ENCODE peak calls at places on chromosomes 3 and 15, in six cellular contexts. T is heart right ventricle, H is fibroblast of lung, Z is hepatocyte, O is uterus, E is sigmoid colon. L is an unnamed sample.

GRCh38 chr15:56759450-56759845 is 26.1 kb upstream of the ZNF280D start:
- DNase-seq in T (peak; percentile 32), H (peak; percentile 92), Z (no peak), O (peak; percentile 51), E (peak; percentile 77), L (peak; percentile 59)

GRCh38 chr15:80266113-80266512 is 14.1 kb upstream of the CTXND1 start:
- DNase-seq in T (no peak), H (no peak), Z (no peak), O (no peak), E (no peak), L (no peak)

GRCh38 chr15:81274932-81275341 is 49.0 kb downstream of the STARD5 start:
- DNase-seq in T (peak; percentile 76), H (peak; percentile 89), Z (peak; percentile 87), O (peak; percentile 83), E (peak; percentile 85), L (no peak)

GRCh38 chr3:150300376-150300775 is 107.7 kb upstream of the TSC22D2 start:
- DNase-seq in T (no peak), H (no peak), Z (no peak), O (no peak), E (no peak), L (no peak)

GRCh38 chr3:195154111-195154791 is 116.7 kb downstream of the XXYLT1 start:
- DNase-seq in T (no peak), H (peak; percentile 78), Z (no peak), O (peak; percentile 49), E (no peak), L (peak; percentile 80)

GRCh38 chr3:14166877-14167605 is 11.4 kb downstream of the XPC start:
- DNase-seq in T (no peak), H (no peak), Z (no peak), O (no peak), E (no peak), L (no peak)

GRCh38 chr3:115085197-115085865 is 61.8 kb downstream of the ZBTB20 start:
- DNase-seq in T (no peak), H (no peak), Z (no peak), O (no peak), E (no peak), L (no peak)

GRCh38 chr15:44676676-44677075 is 13.2 kb upstream of the SPG11 start:
- DNase-seq in T (no peak), H (no peak), Z (no peak), O (no peak), E (no peak), L (no peak)

GRCh38 chr3:183884097-183884436 is 613 bp downstream of the PARL start:
- DNase-seq in T (no peak), H (peak; percentile 2), Z (no peak), O (no peak), E (no peak), L (no peak)

GRCh38 chr3:102400766-102401165 is 34.0 kb upstream of the ZPLD1 start:
- DNase-seq in T (no peak), H (peak; percentile 9), Z (no peak), O (no peak), E (no peak), L (no peak)

GRCh38 chr15:90683876-90684275 is 33.3 kb upstream of the BLM start:
- DNase-seq in T (no peak), H (no peak), Z (no peak), O (no peak), E (no peak), L (no peak)

GRCh38 chr15:60544581-60545115 is 65.7 kb upstream of the ICE2 start:
- DNase-seq in T (no peak), H (no peak), Z (no peak), O (no peak), E (no peak), L (no peak)

GRCh38 chr3:171600030-171600429 is 139.8 kb upstream of the TNIK start:
- DNase-seq in T (no peak), H (no peak), Z (no peak), O (no peak), E (no peak), L (no peak)

GRCh38 chr3:138066383-138066782 is 49.0 kb downstream of the DZIP1L start:
- DNase-seq in T (no peak), H (no peak), Z (no peak), O (no peak), E (no peak), L (no peak)

GRCh38 chr3:122510878-122511481 is 3.8 kb downstream of the KPNA1 start:
- DNase-seq in T (no peak), H (no peak), Z (no peak), O (no peak), E (no peak), L (no peak)

GRCh38 chr3:134388748-134389485 is 14.7 kb upstream of the AMOTL2 start:
- DNase-seq in T (no peak), H (no peak), Z (no peak), O (no peak), E (no peak), L (no peak)

GRCh38 chr3:13145131-13145825 is 72.0 kb upstream of the IQSEC1 start:
- DNase-seq in T (no peak), H (no peak), Z (no peak), O (peak; percentile 1), E (peak; percentile 46), L (no peak)

GRCh38 chr15:44656241-44656640 is 7.2 kb downstream of the SPG11 start:
- DNase-seq in T (no peak), H (no peak), Z (no peak), O (no peak), E (no peak), L (no peak)

GRCh38 chr15:96146711-96147110 is 183.8 kb upstream of the NR2F2 start:
- DNase-seq in T (no peak), H (no peak), Z (no peak), O (no peak), E (no peak), L (no peak)

DNA sequence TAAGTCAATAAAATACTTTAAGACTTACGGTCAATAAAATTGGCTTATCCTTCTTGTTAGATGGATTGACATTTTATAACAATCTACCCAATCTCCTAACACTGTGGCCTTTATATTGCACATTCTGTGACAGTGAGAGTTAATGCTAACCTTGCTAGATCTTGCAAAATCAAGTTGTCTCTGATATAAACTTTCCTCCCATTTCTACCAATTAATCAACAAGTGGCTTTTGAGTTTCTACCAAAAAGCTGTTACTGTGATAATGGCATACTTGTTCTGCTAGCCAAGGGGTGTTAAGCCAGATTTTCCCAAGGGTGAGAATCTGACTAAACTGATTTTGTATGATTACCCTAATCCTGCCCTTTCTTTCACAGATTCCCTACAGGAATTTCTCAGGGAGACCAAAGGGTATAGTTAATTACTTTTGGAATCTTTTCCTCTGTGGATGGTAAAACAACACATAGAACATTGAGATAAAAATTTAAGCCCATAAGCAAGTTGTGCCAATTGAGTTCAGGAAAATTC is 174.1 kb upstream of the SUCLG2 start:
- DNase-seq in T (no peak), H (no peak), Z (no peak), O (no peak), E (no peak), L (no peak)
- H3K4me3 ChIP-seq in T (no peak overlapping the region), H (no peak overlapping the region), Z (no peak overlapping the region), O (no peak overlapping the region), E (no peak overlapping the region), L (no peak overlapping the region)

GRCh38 chr3:42711491-42712343 is 9.1 kb upstream of the HHATL start:
- DNase-seq in T (no peak), H (no peak), Z (no peak), O (no peak), E (peak; percentile 47), L (no peak)

GRCh38 chr3:42712716-42713372 is 10.2 kb upstream of the HHATL start:
- DNase-seq in T (no peak), H (no peak), Z (no peak), O (no peak), E (peak; percentile 27), L (no peak)

GRCh38 chr3:42714151-42714852 is 11.7 kb upstream of the HHATL start:
- DNase-seq in T (no peak), H (no peak), Z (no peak), O (no peak), E (no peak), L (no peak)

GRCh38 chr3:42712344-42712648 is 9.7 kb upstream of the HHATL start:
- DNase-seq in T (no peak), H (no peak), Z (no peak), O (no peak), E (no peak), L (no peak)

DNA sequence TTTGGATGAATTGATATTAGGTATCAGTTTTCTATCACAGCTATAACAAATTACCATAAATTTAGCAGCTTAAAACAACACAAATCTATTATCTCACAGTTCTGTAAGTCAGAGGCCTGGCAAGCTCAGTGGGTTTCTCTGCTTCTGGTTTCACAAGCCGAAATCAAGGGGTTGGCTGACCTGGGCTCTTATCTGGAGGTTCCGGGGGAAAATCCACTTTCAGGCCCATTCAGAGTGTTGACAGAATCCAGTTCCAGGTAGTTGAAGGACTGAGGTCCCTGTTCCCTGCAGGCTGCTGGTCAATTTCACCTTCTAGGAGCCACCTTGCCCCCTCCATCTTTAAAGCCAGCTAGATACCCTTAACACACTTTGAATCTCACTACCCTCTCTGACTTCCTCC is 11.1 kb upstream of the HHATL start:
- DNase-seq in T (no peak), H (no peak), Z (no peak), O (no peak), E (no peak), L (no peak)
- H3K27me3 ChIP-seq in T (no peaks in the 10 kb centered on the region), H (peaks cover 7% of the 10 kb centered on the region), Z (no peaks in the 10 kb centered on the region), O (no peaks in the 10 kb centered on the region), E (no peaks in the 10 kb centered on the region), L (peaks cover 9% of the 10 kb centered on the region)

DNA sequence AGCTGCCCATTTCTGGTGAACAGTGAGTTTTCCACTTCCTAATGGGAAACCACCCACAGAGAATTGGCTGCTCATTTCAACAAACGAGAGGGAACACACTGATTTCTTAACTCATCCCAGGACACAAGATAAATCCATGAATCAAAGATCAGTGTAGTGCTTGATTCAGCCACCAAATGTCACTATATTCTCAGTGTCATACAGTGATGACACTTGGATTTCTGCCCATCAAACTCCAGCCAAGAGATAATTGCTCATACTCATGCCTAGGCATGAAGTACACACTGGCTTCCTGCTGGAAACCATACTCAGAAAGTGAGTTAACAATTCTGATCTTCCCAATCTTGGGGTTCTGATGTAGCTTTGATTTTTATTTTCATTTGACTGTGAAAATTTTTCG is 35.4 kb upstream of the GRM7 start:
- DNase-seq in T (no peak), H (no peak), Z (no peak), O (no peak), E (no peak), L (no peak)
- TF ChIP-seq CTCF in T (no peak), H (no peak), Z (no peak), O (no peak), E (no peak), L (no peak)

GRCh38 chr3:10548997-10549396 is 43.6 kb upstream of the ATP2B2 start:
- DNase-seq in T (no peak), H (no peak), Z (no peak), O (no peak), E (peak; percentile 7), L (no peak)
- H3K4me3 ChIP-seq in T (no peak overlapping the region), H (no peak overlapping the region), Z (no peak overlapping the region), O (no peak overlapping the region), E (no peak overlapping the region), L (no peak overlapping the region)